ENCODE peak calls at places on chromosomes 1 and 21, in six cellular contexts. One of them, this sample, is unnamed.

GRCh38 chr1:185069202-185069601 is 23.8 kb downstream of the RNF2 start:
- DNase-seq in H1: no peak
- DNase-seq in activated B cell treated with CpG ODN at 0.5 μM for 24 hours: no peak
- DNase-seq in mesenteric fat pad: no peak
- DNase-seq in germinal center: no peak
- DNase-seq in tibial nerve: no peak
- DNase-seq in this sample: no peak

GRCh38 chr1:112298558-112298957 is 97.5 kb upstream of the CTTNBP2NL start:
- DNase-seq in germinal center: peak; percentile 31
- DNase-seq in mesenteric fat pad: no peak
- DNase-seq in tibial nerve: peak; percentile 23
- DNase-seq in activated B cell treated with CpG ODN at 0.5 μM for 24 hours: no peak
- DNase-seq in H1: peak; percentile 47
- DNase-seq in this sample: peak; percentile 70

GRCh38 chr1:151946366-151946764 is 37.1 kb upstream of the THEM4 start:
- DNase-seq in activated B cell treated with CpG ODN at 0.5 μM for 24 hours: no peak
- DNase-seq in H1: no peak
- DNase-seq in mesenteric fat pad: no peak
- DNase-seq in germinal center: no peak
- DNase-seq in tibial nerve: no peak
- DNase-seq in this sample: no peak

GRCh38 chr21:18893411-18893810 is 489.8 kb upstream of the TMPRSS15 start:
- DNase-seq in H1: no peak
- DNase-seq in tibial nerve: no peak
- DNase-seq in germinal center: no peak
- DNase-seq in mesenteric fat pad: no peak
- DNase-seq in activated B cell treated with CpG ODN at 0.5 μM for 24 hours: no peak
- DNase-seq in this sample: no peak

GRCh38 chr1:24425446-24425845 is 9.8 kb downstream of the NIPAL3 start:
- DNase-seq in mesenteric fat pad: no peak
- DNase-seq in activated B cell treated with CpG ODN at 0.5 μM for 24 hours: no peak
- DNase-seq in H1: no peak
- DNase-seq in tibial nerve: no peak
- DNase-seq in germinal center: no peak
- DNase-seq in this sample: no peak

GRCh38 chr1:30087465-30087864 is 635.9 kb downstream of the MATN1 start:
- DNase-seq in tibial nerve: no peak
- DNase-seq in mesenteric fat pad: no peak
- DNase-seq in activated B cell treated with CpG ODN at 0.5 μM for 24 hours: no peak
- DNase-seq in germinal center: no peak
- DNase-seq in H1: peak; percentile 19
- DNase-seq in this sample: no peak

GRCh38 chr1:212514056-212514614 is 81.4 kb downstream of the NENF start:
- DNase-seq in mesenteric fat pad: no peak
- DNase-seq in tibial nerve: no peak
- DNase-seq in H1: no peak
- DNase-seq in germinal center: no peak
- DNase-seq in activated B cell treated with CpG ODN at 0.5 μM for 24 hours: no peak
- DNase-seq in this sample: peak; percentile 51

GRCh38 chr1:244273845-244274619 is 177.7 kb downstream of the ADSS2 start:
- DNase-seq in activated B cell treated with CpG ODN at 0.5 μM for 24 hours: no peak
- DNase-seq in mesenteric fat pad: peak; percentile 84
- DNase-seq in H1: no peak
- DNase-seq in germinal center: no peak
- DNase-seq in tibial nerve: no peak
- DNase-seq in this sample: no peak

GRCh38 chr1:234512376-234512965 is 33.5 kb upstream of the TARBP1 start:
- DNase-seq in mesenteric fat pad: no peak
- DNase-seq in H1: no peak
- DNase-seq in germinal center: no peak
- DNase-seq in tibial nerve: no peak
- DNase-seq in activated B cell treated with CpG ODN at 0.5 μM for 24 hours: no peak
- DNase-seq in this sample: no peak

GRCh38 chr1:203075249-203076030 is 10.4 kb downstream of the MYOG start:
- DNase-seq in germinal center: peak; percentile 32
- DNase-seq in tibial nerve: no peak
- DNase-seq in mesenteric fat pad: no peak
- DNase-seq in activated B cell treated with CpG ODN at 0.5 μM for 24 hours: no peak
- DNase-seq in H1: no peak
- DNase-seq in this sample: no peak

GRCh38 chr1:17427696-17428660 is 11.5 kb downstream of the RCC2 start:
- DNase-seq in germinal center: no peak
- DNase-seq in tibial nerve: no peak
- DNase-seq in mesenteric fat pad: no peak
- DNase-seq in activated B cell treated with CpG ODN at 0.5 μM for 24 hours: no peak
- DNase-seq in H1: no peak
- DNase-seq in this sample: no peak

GRCh38 chr1:119868176-119868575 is 28.1 kb downstream of the ADAM30 start:
- DNase-seq in H1: no peak
- DNase-seq in germinal center: no peak
- DNase-seq in mesenteric fat pad: no peak
- DNase-seq in tibial nerve: no peak
- DNase-seq in activated B cell treated with CpG ODN at 0.5 μM for 24 hours: no peak
- DNase-seq in this sample: no peak

GRCh38 chr1:14095001-14095400 is 395.0 kb downstream of the PRDM2 start:
- DNase-seq in H1: no peak
- DNase-seq in activated B cell treated with CpG ODN at 0.5 μM for 24 hours: no peak
- DNase-seq in mesenteric fat pad: no peak
- DNase-seq in tibial nerve: no peak
- DNase-seq in germinal center: no peak
- DNase-seq in this sample: peak; percentile 76

GRCh38 chr1:3015269-3015635 is 6.0 kb upstream of the ACTRT2 start:
- DNase-seq in tibial nerve: no peak
- DNase-seq in mesenteric fat pad: peak; percentile 83
- DNase-seq in H1: no peak
- DNase-seq in germinal center: no peak
- DNase-seq in activated B cell treated with CpG ODN at 0.5 μM for 24 hours: no peak
- DNase-seq in this sample: no peak

This sample was measured in NCI-H146.